ENCODE peak calls at places on chromosomes 2 and 18, in nine cellular contexts. S is glomerular endothelial cell; E is left lung; U is activated naive CD8-positive, alpha-beta T cell treated with anti-CD3 and anti-CD28 coated beads for 36 hours; X is SW480; Y is MV-4-11; G is stimulated activated CD4-positive, alpha-beta T cell treated with anti-CD3 and anti-CD28 coated beads, Interleukin-2, amount 100 ng/mL, for 48 hours; P is T-helper 9 cell; A is AG04449. I is an unnamed sample.

GRCh38 chr2:46492301-46492700 is 12.9 kb downstream of the TMEM247 start:
- DNase-seq in X (no peak), E (no peak), P (no peak), G (no peak), U (no peak), Y (no peak), A (no peak), S (no peak), I (no peak)

GRCh38 chr2:95122197-95122551 is 566 bp upstream of the MRPS5 start:
- DNase-seq in X (no peak), A (no peak), E (no peak), P (no peak), U (no peak), S (no peak), Y (no peak), G (no peak), I (no peak)

GRCh38 chr18:39414009-39414700 is 1848.6 kb upstream of the CELF4 start:
- DNase-seq in X (no peak), Y (no peak), S (peak), G (no peak), U (no peak), P (no peak), E (no peak), A (no peak), I (no peak)

GRCh38 chr2:176553685-176554106 is 284.5 kb downstream of the MTX2 start:
- DNase-seq in Y (no peak), X (no peak), P (peak), U (peak), E (peak), G (peak), A (no peak), S (peak), I (peak)

GRCh38 chr18:36331541-36331971 is 34.0 kb downstream of the FHOD3 start:
- DNase-seq in Y (no peak), X (no peak), A (no peak), G (no peak), S (no peak), P (no peak), U (no peak), E (no peak), I (no peak)

GRCh38 chr2:68646303-68646702 is 2.9 kb downstream of the PROKR1 start:
- DNase-seq in A (no peak), S (no peak), X (peak), G (no peak), E (no peak), P (no peak), Y (no peak), U (no peak), I (no peak)

GRCh38 chr2:110149330-110150220 is 34.0 kb upstream of the MALL start:
- DNase-seq in A (peak), E (no peak), U (no peak), X (peak), S (peak), Y (no peak), P (no peak), G (no peak), I (no peak)

GRCh38 chr2:47274054-47274779 is 119.1 kb upstream of the STPG4 start:
- DNase-seq in P (no peak), Y (no peak), G (no peak), A (peak), S (no peak), X (no peak), E (no peak), U (no peak), I (peak)

GRCh38 chr18:24063121-24063731 is 48.7 kb downstream of the TTC39C start:
- DNase-seq in S (no peak), P (no peak), Y (no peak), E (no peak), A (peak), G (no peak), X (no peak), U (no peak), I (no peak)

GRCh38 chr2:11744631-11745394 is 1.6 kb upstream of the LPIN1 start:
- DNase-seq in G (no peak), A (no peak), P (no peak), Y (peak), S (no peak), X (peak), E (no peak), U (no peak), I (no peak)

GRCh38 chr2:237403024-237403882 is 10.7 kb downstream of the COL6A3 start:
- DNase-seq in S (no peak), E (no peak), G (no peak), A (no peak), Y (no peak), P (no peak), X (no peak), U (no peak), I (no peak)

GRCh38 chr2:237697586-237698337 is 70.4 kb downstream of the LRRFIP1 start:
- DNase-seq in E (no peak), A (no peak), Y (no peak), X (no peak), S (no peak), U (peak), G (no peak), P (no peak), I (no peak)

GRCh38 chr2:105055613-105056012 is 17.7 kb downstream of the MRPS9 start:
- DNase-seq in S (no peak), Y (no peak), A (no peak), E (no peak), P (no peak), X (no peak), U (no peak), G (no peak), I (no peak)

GRCh38 chr18:35474884-35475283 is 22.9 kb downstream of the INO80C start:
- DNase-seq in A (no peak), P (no peak), G (no peak), X (no peak), U (no peak), Y (no peak), S (no peak), E (no peak), I (no peak)

GRCh38 chr2:64914735-64915509 is 74.3 kb upstream of the SLC1A4 start:
- DNase-seq in Y (peak), X (no peak), G (no peak), U (no peak), A (no peak), S (no peak), P (no peak), E (no peak), I (no peak)

GRCh38 chr2:118474151-118474561 is 373.3 kb downstream of the EN1 start:
- DNase-seq in X (no peak), Y (no peak), E (no peak), G (no peak), A (no peak), U (no peak), P (no peak), S (no peak), I (no peak)

GRCh38 chr2:239167766-239168444 is 232.9 kb downstream of the HDAC4 start:
- DNase-seq in E (peak), U (no peak), Y (no peak), G (no peak), P (no peak), A (no peak), X (no peak), S (no peak), I (no peak)

GRCh38 chr2:186984966-186985365 is 136.0 kb upstream of the ZSWIM2 start:
- DNase-seq in G (no peak), S (no peak), A (no peak), E (no peak), U (no peak), X (no peak), Y (no peak), P (no peak), I (no peak)

GRCh38 chr2:31383471-31384153 is 30.9 kb downstream of the XDH start:
- DNase-seq in U (no peak), A (peak), Y (no peak), X (peak), S (no peak), P (no peak), E (no peak), G (no peak), I (no peak)

GRCh38 chr18:32301361-32301760 is 111.5 kb downstream of the MEP1B start:
- DNase-seq in E (no peak), P (no peak), A (no peak), X (no peak), U (no peak), G (no peak), S (no peak), Y (no peak), I (no peak)

GRCh38 chr2:4914551-4914950 is 777.6 kb upstream of the SOX11 start:
- DNase-seq in E (no peak), G (no peak), Y (no peak), X (peak), P (no peak), U (no peak), S (no peak), A (no peak), I (no peak)

GRCh38 chr2:156319811-156320490 is 12.6 kb downstream of the NR4A2 start:
- DNase-seq in G (no peak), S (no peak), X (no peak), U (no peak), P (no peak), Y (no peak), E (peak), A (no peak), I (no peak)

GRCh38 chr18:74731097-74731496 is 133.4 kb downstream of the ZNF407 start:
- DNase-seq in A (peak), Y (no peak), G (no peak), U (no peak), E (no peak), P (no peak), X (no peak), S (no peak), I (no peak)

GRCh38 chr2:118856330-118856977 is 9.0 kb upstream of the EN1 start:
- DNase-seq in A (no peak), E (no peak), P (no peak), U (no peak), Y (no peak), X (no peak), G (no peak), S (no peak), I (no peak)

GRCh38 chr2:188623995-188624643 is 332.4 kb downstream of the GULP1 start:
- DNase-seq in G (no peak), Y (no peak), A (no peak), X (no peak), U (no peak), P (no peak), E (no peak), S (no peak), I (no peak)

GRCh38 chr2:189287982-189288494 is 108.5 kb upstream of the COL5A2 start:
- DNase-seq in S (no peak), G (no peak), A (peak), Y (no peak), E (no peak), U (no peak), X (peak), P (no peak), I (peak)

I was measured in midbrain.